ENCODE peak calls at places on chromosomes 1 and 21, in eight cellular contexts. B is A549, N is IMR-90, S is HCT116, L is H1, T is K562, A is HepG2, D is GM12878. W is an unnamed sample.

GRCh38 chr1:113993072-113993471 is 13.8 kb downstream of the OLFML3 start:
- DNase-seq in S (no peak), N (no peak), T (no peak), B (no peak), L (no peak), D (no peak), A (no peak), W (no peak)

GRCh38 chr1:219639843-219640606 is 27.1 kb upstream of the ZC3H11B start:
- DNase-seq in N (peak), B (no peak), L (no peak), S (no peak), A (no peak), D (no peak), T (no peak), W (no peak)

GRCh38 chr1:196608401-196609113 is at the start of gene KCNT2:
- DNase-seq in N (peak), T (peak), A (no peak), L (peak), D (no peak), S (no peak), B (peak), W (peak)

GRCh38 chr1:61053712-61054608 is 28.4 kb upstream of the NFIA start:
- DNase-seq in B (no peak), S (no peak), A (no peak), T (peak), D (no peak), L (no peak), N (no peak), W (peak)

GRCh38 chr1:229410692-229411433 is 23.0 kb downstream of the ACTA1 start:
- DNase-seq in B (peak), S (no peak), A (no peak), T (peak), L (no peak), D (no peak), N (peak), W (peak)

GRCh38 chr21:17270234-17270633 is 242.6 kb upstream of the CXADR start:
- DNase-seq in A (peak), S (no peak), T (no peak), D (no peak), N (peak), L (no peak), B (peak), W (peak)

GRCh38 chr1:27522148-27522859 is 32.3 kb upstream of the WASF2 start:
- DNase-seq in N (no peak), T (no peak), D (no peak), S (no peak), L (no peak), A (peak), B (no peak), W (no peak)

GRCh38 chr1:29162476-29163138 is 19.1 kb downstream of the SRSF4 start:
- DNase-seq in T (no peak), B (no peak), N (no peak), D (no peak), A (no peak), L (no peak), S (no peak), W (no peak)

GRCh38 chr1:16249838-16250241 is 12.9 kb upstream of the CPLANE2 start:
- DNase-seq in B (no peak), N (peak), T (no peak), A (peak), D (no peak), L (no peak), S (no peak), W (no peak)

GRCh38 chr1:53342735-53343470 is 15.0 kb upstream of the LRP8 start:
- DNase-seq in B (no peak), A (no peak), S (no peak), N (no peak), L (no peak), D (no peak), T (no peak), W (no peak)

GRCh38 chr21:33968082-33968997 is 52.7 kb upstream of the ATP5PO start:
- DNase-seq in N (peak), B (peak), A (peak), D (no peak), S (no peak), T (peak), L (no peak), W (no peak)

GRCh38 chr1:53558916-53559315 is 99.7 kb downstream of the DMRTB1 start:
- DNase-seq in A (no peak), L (no peak), N (no peak), D (no peak), B (no peak), S (no peak), T (no peak), W (peak)

GRCh38 chr1:225866061-225866844 is 15.9 kb downstream of the TMEM63A start:
- DNase-seq in L (no peak), N (peak), T (no peak), S (no peak), A (no peak), D (no peak), B (no peak), W (no peak)

GRCh38 chr1:244013100-244013499 is 38.0 kb upstream of the ZBTB18 start:
- DNase-seq in N (no peak), D (no peak), T (no peak), B (no peak), A (no peak), L (no peak), S (no peak), W (no peak)

GRCh38 chr1:1020415-1021009 is 592 bp downstream of the AGRN start:
- DNase-seq in L (no peak), A (no peak), D (no peak), T (peak), N (no peak), B (no peak), S (no peak), W (peak)

GRCh38 chr1:54883349-54884102 is 3.5 kb downstream of the DHCR24 start:
- DNase-seq in D (no peak), S (no peak), B (no peak), A (peak), T (no peak), N (peak), L (no peak), W (no peak)

GRCh38 chr1:225700164-225700740 is 47.3 kb upstream of the ENAH start:
- DNase-seq in L (no peak), D (no peak), S (peak), A (peak), N (peak), T (no peak), B (peak), W (no peak)

GRCh38 chr1:63915121-63915520 is 141.3 kb downstream of the ROR1 start:
- DNase-seq in A (peak), B (peak), T (no peak), S (no peak), L (no peak), N (peak), D (no peak), W (peak)

GRCh38 chr1:156232222-156232621 is 9.8 kb upstream of the BGLAP start:
- DNase-seq in D (no peak), A (no peak), N (no peak), B (no peak), T (no peak), S (no peak), L (no peak), W (no peak)

GRCh38 chr21:26169061-26169610 is 1.4 kb downstream of the APP start:
- DNase-seq in A (peak), D (peak), L (no peak), S (peak), N (peak), T (no peak), B (peak), W (peak)

GRCh38 chr1:43947890-43948437 is 1.2 kb downstream of the IPO13 start:
- DNase-seq in B (no peak), T (no peak), D (no peak), N (no peak), A (peak), S (no peak), L (no peak), W (peak)

GRCh38 chr1:115829023-115829674 is 11.8 kb downstream of the NHLH2 start:
- DNase-seq in A (peak), D (no peak), T (peak), S (peak), L (no peak), N (peak), B (peak), W (no peak)

GRCh38 chr1:223102797-223103533 is 40.1 kb downstream of the TLR5 start:
- DNase-seq in L (no peak), B (no peak), T (no peak), N (no peak), D (no peak), A (no peak), S (no peak), W (peak)

GRCh38 chr21:34857874-34858273 is 189.1 kb downstream of the CLIC6 start:
- DNase-seq in B (no peak), A (no peak), L (no peak), S (no peak), D (no peak), T (no peak), N (no peak), W (no peak)

GRCh38 chr1:8415526-8416278 is 97.8 kb downstream of the SLC45A1 start:
- DNase-seq in B (no peak), L (no peak), A (no peak), D (no peak), S (no peak), T (no peak), N (no peak), W (no peak)

GRCh38 chr21:38460171-38460742 is 38.0 kb downstream of the ERG start:
- DNase-seq in N (peak), A (no peak), D (no peak), L (no peak), T (no peak), B (no peak), S (no peak), W (no peak)

GRCh38 chr1:106753069-106753468 is 303.4 kb upstream of the PRMT6 start:
- DNase-seq in D (no peak), A (no peak), N (no peak), L (no peak), B (no peak), S (no peak), T (no peak), W (no peak)

GRCh38 chr1:106749906-106750305 is 306.6 kb upstream of the PRMT6 start:
- DNase-seq in S (no peak), D (no peak), T (no peak), N (no peak), B (no peak), A (no peak), L (no peak), W (no peak)

GRCh38 chr1:106756752-106757151 is 299.7 kb upstream of the PRMT6 start:
- DNase-seq in S (no peak), N (no peak), A (no peak), T (no peak), B (no peak), D (no peak), L (no peak), W (no peak)

GRCh38 chr1:106754957-106755356 is 301.5 kb upstream of the PRMT6 start:
- DNase-seq in N (no peak), B (no peak), D (no peak), L (no peak), T (no peak), S (no peak), A (no peak), W (no peak)

DNA sequence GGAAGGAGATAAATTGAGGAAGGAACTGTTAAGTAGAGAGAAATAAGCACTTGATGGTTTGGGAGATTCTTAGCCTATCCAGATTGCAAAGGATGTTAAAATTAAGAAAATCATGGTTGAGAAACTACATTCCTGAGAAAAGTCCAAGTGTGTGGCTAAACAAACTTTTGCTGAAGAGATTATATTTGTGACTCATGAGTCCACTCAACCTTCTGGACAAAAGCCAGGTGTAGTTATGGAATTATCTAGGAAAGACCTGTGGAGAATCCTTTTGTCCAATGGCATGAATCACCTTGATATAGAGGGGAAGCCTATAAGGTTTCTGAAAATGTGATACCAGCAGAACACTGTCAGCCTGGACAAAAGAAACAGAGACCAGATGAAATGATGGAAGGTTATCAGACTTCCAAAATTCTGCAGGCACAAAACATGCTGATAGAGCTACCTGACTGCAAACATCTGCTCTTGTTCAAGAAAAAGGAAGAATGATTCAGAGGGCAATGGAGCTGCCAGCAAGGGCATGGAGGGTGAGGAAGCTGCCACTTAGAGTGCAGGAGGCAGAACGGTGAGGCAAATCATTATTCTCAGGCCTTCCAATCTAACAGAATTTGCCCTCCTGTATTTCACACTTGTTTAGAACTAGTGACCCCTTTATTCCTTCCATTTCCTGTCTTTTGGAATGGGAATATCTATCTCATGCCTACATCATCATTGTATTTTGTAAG is 300.6 kb upstream of the PRMT6 start:
- DNase-seq in S (no peak), L (no peak), A (no peak), N (peak), B (no peak), T (no peak), D (no peak), W (no peak)
- TF ChIP-seq RAD21 in S (no peak), L (no peak), A (no peak), N (no peak), B (no peak), T (no peak), D (no peak), W (no peak)

GRCh38 chr1:217138173-217138838 is 415.1 kb upstream of the ESRRG start:
- DNase-seq in A (no peak), S (no peak), B (no peak), L (no peak), T (no peak), D (no peak), N (no peak), W (no peak)

GRCh38 chr1:217137210-217137871 is 414.1 kb upstream of the ESRRG start:
- DNase-seq in A (no peak), T (no peak), L (no peak), N (no peak), D (no peak), B (no peak), S (no peak), W (peak)

GRCh38 chr1:217139513-217139912 is 416.3 kb upstream of the ESRRG start:
- DNase-seq in T (no peak), B (no peak), A (no peak), L (no peak), D (no peak), S (no peak), N (no peak), W (peak)

GRCh38 chr1:217138839-217139466 is 415.7 kb upstream of the ESRRG start:
- DNase-seq in N (no peak), S (no peak), B (no peak), T (no peak), A (no peak), D (no peak), L (no peak), W (no peak)

GRCh38 chr1:217140041-217140901 is 417.0 kb upstream of the ESRRG start:
- DNase-seq in L (no peak), D (no peak), S (no peak), T (no peak), N (no peak), B (no peak), A (no peak), W (no peak)
- TF ChIP-seq RAD21 in L (no peak), D (no peak), S (no peak), T (no peak), N (no peak), B (no peak), A (no peak), W (no peak)

GRCh38 chr1:180571832-180572636 is 13.3 kb downstream of the OVAAL start:
- DNase-seq in S (peak), D (no peak), A (no peak), B (no peak), T (peak), N (peak), L (no peak), W (no peak)
- TF ChIP-seq RAD21 in S (no peak), D (no peak), A (no peak), B (no peak), T (no peak), N (no peak), L (no peak), W (no peak)

GRCh38 chr21:32132911-32133310 is 145.9 kb downstream of the MIS18A start:
- DNase-seq in A (no peak), B (no peak), L (no peak), D (no peak), N (no peak), T (no peak), S (no peak), W (no peak)

GRCh38 chr21:32130031-32130891 is 148.6 kb downstream of the MIS18A start:
- DNase-seq in S (no peak), L (no peak), D (no peak), A (no peak), B (no peak), N (no peak), T (peak), W (no peak)

GRCh38 chr21:32131164-32131563 is 147.7 kb downstream of the MIS18A start:
- DNase-seq in D (no peak), A (peak), N (no peak), S (no peak), B (no peak), T (no peak), L (no peak), W (no peak)

GRCh38 chr21:32132409-32132808 is 146.4 kb downstream of the MIS18A start:
- DNase-seq in N (no peak), L (no peak), B (no peak), D (no peak), S (no peak), A (no peak), T (no peak), W (no peak)

GRCh38 chr21:32131960-32132359 is 146.9 kb downstream of the MIS18A start:
- DNase-seq in L (no peak), T (peak), D (no peak), B (peak), S (no peak), A (peak), N (peak), W (no peak)
- TF ChIP-seq RAD21 in L (no peak), T (no peak), D (no peak), B (no peak), S (no peak), A (no peak), N (no peak), W (no peak)

GRCh38 chr1:240055978-240056772 is 35.5 kb upstream of the FMN2 start:
- DNase-seq in D (no peak), N (no peak), S (no peak), B (no peak), A (no peak), L (no peak), T (no peak), W (no peak)
- TF ChIP-seq RAD21 in D (no peak), N (no peak), S (no peak), B (no peak), A (no peak), L (no peak), T (no peak), W (no peak)

GRCh38 chr21:29827236-29827635 is 112.6 kb downstream of the GRIK1 start:
- DNase-seq in L (no peak), T (no peak), A (no peak), N (no peak), B (no peak), S (no peak), D (no peak), W (no peak)

GRCh38 chr21:29822064-29822463 is 117.7 kb downstream of the GRIK1 start:
- DNase-seq in A (no peak), D (no peak), N (no peak), B (no peak), T (no peak), L (no peak), S (no peak), W (no peak)

GRCh38 chr21:29829514-29830255 is 110.1 kb downstream of the GRIK1 start:
- DNase-seq in D (no peak), A (no peak), T (no peak), L (no peak), B (no peak), N (no peak), S (no peak), W (no peak)

GRCh38 chr21:29827647-29828046 is 112.1 kb downstream of the GRIK1 start:
- DNase-seq in T (no peak), N (no peak), L (no peak), S (no peak), A (no peak), B (no peak), D (no peak), W (no peak)

DNA sequence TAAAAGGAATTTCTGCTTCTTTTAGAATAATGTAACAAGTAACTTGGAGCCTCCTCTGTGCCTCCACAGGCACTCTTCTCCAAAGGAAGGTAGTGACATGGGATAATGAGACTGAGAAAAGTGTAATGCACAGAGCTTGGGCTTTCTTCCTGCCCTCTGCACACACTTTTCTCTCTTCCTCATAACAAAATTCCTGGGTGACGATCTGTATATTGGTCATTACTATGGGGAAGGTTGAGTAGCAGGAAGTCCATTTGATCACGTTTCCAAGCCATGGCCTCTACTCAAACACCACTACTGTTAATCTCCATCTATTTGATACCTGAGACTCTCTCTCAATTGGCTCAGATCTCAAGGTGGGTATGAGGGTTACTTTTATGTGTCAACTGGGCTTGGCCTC is 113.9 kb downstream of the GRIK1 start:
- DNase-seq in B (no peak), L (no peak), N (no peak), D (no peak), A (no peak), S (no peak), T (no peak), W (no peak)
- TF ChIP-seq RAD21 in B (no peak), L (no peak), N (no peak), D (no peak), A (no peak), S (no peak), T (no peak), W (no peak)

GRCh38 chr1:18322353-18323032 is 158.2 kb upstream of the KLHDC7A start:
- DNase-seq in L (no peak), T (peak), S (peak), N (no peak), D (no peak), B (no peak), A (no peak), W (peak)
- TF ChIP-seq RAD21 in L (peak), T (peak), S (no peak), N (no peak), D (peak), B (no peak), A (no peak), W (no peak)

GRCh38 chr1:187197685-187198084 is 368.9 kb downstream of the PLA2G4A start:
- DNase-seq in T (no peak), L (no peak), A (no peak), N (no peak), D (no peak), B (no peak), S (no peak), W (no peak)

GRCh38 chr1:187203257-187203656 is 374.5 kb downstream of the PLA2G4A start:
- DNase-seq in L (no peak), S (peak), N (peak), T (no peak), B (peak), D (no peak), A (no peak), W (no peak)
- TF ChIP-seq RAD21 in L (no peak), S (no peak), N (no peak), T (no peak), B (no peak), D (no peak), A (no peak), W (no peak)